ENCODE peak calls at places on chromosome 18, in eight cellular contexts. M is DMS 273 treated with DMSO at 0.1 percent for 48 hours; S is stimulated activated naive CD4-positive, alpha-beta T cell; E is dermis microvascular lymphatic vessel endothelial cell; Y is tibial artery; U is H1; T is CD8-positive, alpha-beta memory T cell; P is fibroblast of pulmonary artery. R is an unnamed sample.

GRCh38 chr18:70493461-70493860 is 204.6 kb downstream of the SOCS6 start:
- DNase-seq in S (no peak), P (no peak), U (no peak), T (no peak), E (no peak), M (no peak), Y (no peak), R (no peak)

GRCh38 chr18:10705786-10706185 is 180.0 kb downstream of the NAPG start:
- DNase-seq in S (no peak), P (no peak), E (no peak), Y (no peak), U (no peak), M (no peak), T (no peak), R (no peak)

GRCh38 chr18:53819671-53820070 is 404.8 kb downstream of the MBD2 start:
- DNase-seq in M (no peak), P (no peak), S (no peak), E (no peak), U (no peak), Y (no peak), T (no peak), R (no peak)

GRCh38 chr18:9079863-9080528 is 22.5 kb upstream of the NDUFV2 start:
- DNase-seq in U (no peak), S (no peak), E (no peak), P (no peak), T (no peak), Y (no peak), M (no peak), R (no peak)

GRCh38 chr18:76529433-76529811 is 34.4 kb upstream of the ZNF516 start:
- DNase-seq in T (no peak), M (no peak), S (no peak), Y (no peak), U (no peak), E (no peak), P (no peak), R (no peak)

GRCh38 chr18:8450898-8451665 is 158.2 kb upstream of the RAB12 start:
- DNase-seq in S (no peak), E (no peak), M (no peak), T (no peak), Y (peak), U (no peak), P (no peak), R (no peak)

GRCh38 chr18:78969574-78970315 is 9.9 kb upstream of the SALL3 start:
- DNase-seq in U (peak), T (no peak), S (no peak), M (no peak), E (no peak), Y (no peak), P (no peak), R (no peak)

GRCh38 chr18:48803951-48804855 is 146.6 kb downstream of the SMAD7 start:
- DNase-seq in E (no peak), Y (peak), U (peak), T (no peak), M (no peak), P (no peak), S (no peak), R (no peak)

GRCh38 chr18:54280206-54280550 is 10.9 kb downstream of the POLI start:
- DNase-seq in E (no peak), M (no peak), T (no peak), U (no peak), P (no peak), Y (no peak), S (no peak), R (no peak)

GRCh38 chr18:25873833-25874232 is 216.6 kb downstream of the SS18 start:
- DNase-seq in E (no peak), M (no peak), P (peak), Y (no peak), S (no peak), T (no peak), U (no peak), R (no peak)

GRCh38 chr18:3454365-3455089 is 4.6 kb downstream of the TGIF1 start:
- DNase-seq in M (peak), U (no peak), S (peak), E (peak), P (peak), Y (no peak), T (no peak), R (no peak)

GRCh38 chr18:5620284-5620683 is 76.5 kb upstream of the EPB41L3 start:
- DNase-seq in P (peak), E (no peak), M (no peak), U (no peak), T (no peak), S (no peak), Y (no peak), R (no peak)

GRCh38 chr18:25351280-25351772 is 640 bp downstream of the ZNF521 start:
- DNase-seq in T (no peak), M (no peak), U (no peak), S (no peak), Y (no peak), P (peak), E (no peak), R (no peak)

GRCh38 chr18:13222371-13223281 is 4.1 kb downstream of the LDLRAD4 start:
- DNase-seq in Y (peak), P (peak), T (no peak), S (peak), E (no peak), U (no peak), M (peak), R (no peak)

GRCh38 chr18:23938046-23938756 is 76.4 kb upstream of the TTC39C start:
- DNase-seq in P (no peak), E (no peak), T (no peak), M (no peak), Y (no peak), U (no peak), S (peak), R (no peak)

GRCh38 chr18:47801817-47802216 is 128.6 kb downstream of the SMAD2 start:
- DNase-seq in Y (no peak), U (no peak), E (no peak), P (no peak), T (no peak), M (no peak), S (no peak), R (no peak)

GRCh38 chr18:72427721-72428120 is 116.4 kb downstream of the CBLN2 start:
- DNase-seq in T (no peak), U (no peak), S (no peak), E (no peak), Y (no peak), M (no peak), P (peak), R (no peak)

GRCh38 chr18:11981633-11982366 is 493 bp downstream of the IMPA2 start:
- DNase-seq in Y (peak), P (no peak), S (peak), T (no peak), M (no peak), U (peak), E (no peak), R (no peak)

GRCh38 chr18:32612651-32613050 is 142.0 kb upstream of the GAREM1 start:
- DNase-seq in Y (no peak), P (no peak), M (no peak), S (no peak), E (no peak), U (no peak), T (no peak), R (no peak)

GRCh38 chr18:35143615-35144596 is 96.9 kb upstream of the ZNF397 start:
- DNase-seq in S (peak), U (peak), P (peak), T (no peak), E (peak), M (peak), Y (peak), R (peak)

R was measured in pulmonary artery endothelial cell.